ENCODE peak calls at places on chromosome 4, in seven cellular contexts. D is Jurkat, Clone E6-1; I is AG04450; S is lower lobe of right lung; N is colonic mucosa; K is posterior cingulate gyrus; B is endothelial cell. U is an unnamed sample.

GRCh38 chr4:177093964-177094363 is 215.7 kb upstream of the NEIL3 start:
- DNase-seq in B (no peak), N (no peak), I (no peak), D (no peak), S (no peak), K (no peak), U (no peak)

GRCh38 chr4:36088542-36088941 is 155.8 kb downstream of the ARAP2 start:
- DNase-seq in I (no peak), K (peak), D (no peak), N (no peak), B (no peak), S (no peak), U (no peak)

GRCh38 chr4:101724093-101724492 is 66.4 kb upstream of the BANK1 start:
- DNase-seq in N (no peak), B (no peak), D (no peak), I (no peak), K (no peak), S (no peak), U (no peak)

GRCh38 chr4:147739239-147739823 is 7.4 kb downstream of the ARHGAP10 start:
- DNase-seq in B (no peak), I (no peak), N (no peak), K (no peak), D (no peak), S (no peak), U (no peak)

GRCh38 chr4:89249716-89250361 is 57.8 kb downstream of the GPRIN3 start:
- DNase-seq in S (no peak), B (no peak), N (no peak), I (no peak), K (no peak), D (no peak), U (peak)

GRCh38 chr4:56650259-56651070 is 30.6 kb downstream of the HOPX start:
- DNase-seq in N (no peak), I (no peak), D (no peak), B (no peak), S (no peak), K (no peak), U (no peak)

GRCh38 chr4:19725130-19725529 is 526.6 kb upstream of the SLIT2 start:
- DNase-seq in K (no peak), N (no peak), I (no peak), D (no peak), B (no peak), S (no peak), U (no peak)

GRCh38 chr4:25795566-25796454 is 67.0 kb downstream of the SEL1L3 start:
- DNase-seq in B (no peak), D (no peak), K (no peak), I (peak), S (no peak), N (no peak), U (no peak)

GRCh38 chr4:156298230-156298629 is 344.6 kb upstream of the CTSO start:
- DNase-seq in S (no peak), N (no peak), K (no peak), B (peak), D (no peak), I (peak), U (no peak)

GRCh38 chr4:169132561-169133305 is 122.7 kb upstream of the CBR4 start:
- DNase-seq in B (no peak), N (no peak), S (no peak), K (no peak), D (no peak), I (no peak), U (no peak)

GRCh38 chr4:7630559-7631287 is 196.0 kb upstream of the PSAPL1 start:
- DNase-seq in S (peak), D (no peak), I (peak), N (no peak), B (no peak), K (peak), U (peak)